ENCODE peak calls at places on chromosomes 6 and 20, in ten cellular contexts. D, B, S, Y, H, J, N, L, U and O are unnamed samples.

GRCh38 chr6:107999341-107999740 is 41.3 kb upstream of the SEC63 start:
- DNase-seq in D (no peak), B (no peak), S (no peak), Y (no peak), H (no peak), J (no peak), N (no peak), L (no peak), U (no peak), O (no peak)

GRCh38 chr6:6591778-6592388 is 3.4 kb downstream of the LY86 start:
- DNase-seq in D (peak), B (no peak), S (no peak), Y (no peak), H (no peak), J (no peak), N (no peak), L (peak), U (no peak), O (no peak)

GRCh38 chr6:163926642-163927041 is 512.1 kb downstream of the QKI start:
- DNase-seq in D (peak), B (no peak), S (no peak), Y (no peak), H (no peak), J (peak), N (no peak), L (no peak), U (no peak), O (no peak)

GRCh38 chr6:35929601-35930000 is 8.7 kb upstream of the SRPK1 start:
- DNase-seq in D (no peak), B (no peak), S (no peak), Y (no peak), H (no peak), J (no peak), N (no peak), L (no peak), U (no peak), O (no peak)

GRCh38 chr6:159929819-159930218 is 39.0 kb downstream of the MAS1 start:
- DNase-seq in D (peak), B (peak), S (no peak), Y (no peak), H (no peak), J (no peak), N (no peak), L (peak), U (no peak), O (no peak)

GRCh38 chr20:57893364-57894001 is 183.7 kb upstream of the PMEPA1 start:
- DNase-seq in D (no peak), B (no peak), S (no peak), Y (peak), H (no peak), J (no peak), N (no peak), L (no peak), U (no peak), O (no peak)

GRCh38 chr6:37667050-37667814 is 30.5 kb downstream of the MDGA1 start:
- DNase-seq in D (no peak), B (no peak), S (peak), Y (no peak), H (no peak), J (no peak), N (no peak), L (no peak), U (peak), O (no peak)

GRCh38 chr6:44257753-44258324 is 511 bp upstream of the SLC35B2 start:
- DNase-seq in D (no peak), B (no peak), S (no peak), Y (no peak), H (no peak), J (no peak), N (no peak), L (no peak), U (no peak), O (no peak)

GRCh38 chr20:43916875-43917371 is 2.3 kb downstream of the TOX2 start:
- DNase-seq in D (no peak), B (no peak), S (no peak), Y (no peak), H (no peak), J (no peak), N (no peak), L (no peak), U (peak), O (peak)

GRCh38 chr6:98586163-98586562 is 248.2 kb upstream of the POU3F2 start:
- DNase-seq in D (no peak), B (no peak), S (no peak), Y (no peak), H (no peak), J (no peak), N (no peak), L (no peak), U (no peak), O (no peak)

GRCh38 chr20:6868864-6869263 is 101.4 kb downstream of the BMP2 start:
- DNase-seq in D (no peak), B (no peak), S (no peak), Y (no peak), H (no peak), J (no peak), N (no peak), L (no peak), U (no peak), O (no peak)

GRCh38 chr6:146028250-146028789 is 542 bp upstream of the GRM1 start:
- DNase-seq in D (peak), B (no peak), S (peak), Y (peak), H (peak), J (peak), N (peak), L (peak), U (peak), O (no peak)

GRCh38 chr20:49461894-49462293 is 20.6 kb downstream of the KCNB1 start:
- DNase-seq in D (no peak), B (no peak), S (no peak), Y (no peak), H (no peak), J (no peak), N (no peak), L (no peak), U (no peak), O (no peak)

GRCh38 chr6:56772737-56773184 is 130.1 kb upstream of the DST start:
- DNase-seq in D (peak), B (no peak), S (peak), Y (no peak), H (peak), J (peak), N (no peak), L (no peak), U (no peak), O (no peak)

GRCh38 chr6:28212510-28213212 is 12.4 kb upstream of the ZSCAN9 start:
- DNase-seq in D (peak), B (no peak), S (peak), Y (no peak), H (peak), J (peak), N (peak), L (peak), U (peak), O (peak)

GRCh38 chr6:165548450-165548849 is 114.6 kb downstream of the PDE10A start:
- DNase-seq in D (no peak), B (no peak), S (no peak), Y (no peak), H (no peak), J (no peak), N (no peak), L (no peak), U (no peak), O (no peak)

GRCh38 chr20:62616728-62617621 is 25.3 kb upstream of the SLCO4A1 start:
- DNase-seq in D (peak), B (peak), S (peak), Y (peak), H (peak), J (peak), N (peak), L (peak), U (peak), O (peak)

GRCh38 chr6:33073431-33073871 is at the start of gene HLA-DPA1:
- DNase-seq in D (peak), B (peak), S (peak), Y (peak), H (no peak), J (no peak), N (peak), L (peak), U (no peak), O (no peak)

GRCh38 chr6:145427232-145427631 is 308.1 kb downstream of the EPM2A start:
- DNase-seq in D (no peak), B (no peak), S (no peak), Y (no peak), H (no peak), J (no peak), N (no peak), L (no peak), U (no peak), O (no peak)

GRCh38 chr6:22558288-22558882 is 11.0 kb upstream of the HDGFL1 start:
- DNase-seq in D (no peak), B (no peak), S (no peak), Y (no peak), H (no peak), J (no peak), N (no peak), L (no peak), U (no peak), O (no peak)

GRCh38 chr6:105591053-105591452 is 188.2 kb upstream of the PREP start:
- DNase-seq in D (no peak), B (peak), S (peak), Y (no peak), H (no peak), J (no peak), N (no peak), L (no peak), U (no peak), O (peak)

GRCh38 chr6:97195117-97195516 is 87.9 kb downstream of the MMS22L start:
- DNase-seq in D (no peak), B (no peak), S (no peak), Y (no peak), H (no peak), J (no peak), N (no peak), L (peak), U (no peak), O (no peak)

GRCh38 chr6:79586548-79586947 is 44.6 kb upstream of the SH3BGRL2 start:
- DNase-seq in D (no peak), B (no peak), S (peak), Y (no peak), H (peak), J (no peak), N (no peak), L (peak), U (no peak), O (no peak)

GRCh38 chr6:11120273-11121005 is 8.9 kb upstream of the ERVFRD-1 start:
- DNase-seq in D (no peak), B (no peak), S (peak), Y (no peak), H (peak), J (no peak), N (no peak), L (no peak), U (no peak), O (no peak)

GRCh38 chr6:63663147-63663877 is 27.7 kb downstream of the PHF3 start:
- DNase-seq in D (no peak), B (no peak), S (peak), Y (no peak), H (peak), J (no peak), N (no peak), L (no peak), U (no peak), O (no peak)

GRCh38 chr6:2434116-2434515 is 188.7 kb upstream of the GMDS start:
- DNase-seq in D (no peak), B (no peak), S (no peak), Y (no peak), H (no peak), J (no peak), N (no peak), L (no peak), U (no peak), O (no peak)

GRCh38 chr6:117924708-117925107 is 17.6 kb downstream of the SLC35F1 start:
- DNase-seq in D (no peak), B (no peak), S (no peak), Y (no peak), H (no peak), J (no peak), N (no peak), L (no peak), U (no peak), O (no peak)

GRCh38 chr20:43752561-43753301 is 25.9 kb upstream of the GTSF1L start:
- DNase-seq in D (no peak), B (no peak), S (peak), Y (peak), H (no peak), J (peak), N (peak), L (peak), U (no peak), O (peak)

GRCh38 chr6:95203153-95203754 is 374.1 kb upstream of the MANEA start:
- DNase-seq in D (peak), B (no peak), S (peak), Y (no peak), H (peak), J (no peak), N (no peak), L (peak), U (no peak), O (no peak)